ENCODE peak calls at places on chromosomes 16 and 17, in seven cellular contexts. T, X, N, Q, E, O and H are unnamed samples.

GRCh38 chr16:11273721-11274324 is 394 bp upstream of the PRM3 start:
- DNase-seq in T (no peak), X (no peak), N (no peak), Q (no peak), E (no peak), O (no peak), H (no peak)

GRCh38 chr17:36468903-36469635 is 17.4 kb upstream of the ZNHIT3 start:
- DNase-seq in T (no peak), X (no peak), N (no peak), Q (no peak), E (no peak), O (no peak), H (no peak)

GRCh38 chr17:72024457-72024856 is 96.4 kb upstream of the SOX9 start:
- DNase-seq in T (no peak), X (no peak), N (no peak), Q (no peak), E (no peak), O (no peak), H (no peak)

GRCh38 chr17:59329558-59330313 is 1.7 kb upstream of the YPEL2 start:
- DNase-seq in T (peak; percentile 65), X (peak; percentile 68), N (peak; percentile 50), Q (peak; percentile 50), E (peak; percentile 83), O (peak; percentile 66), H (no peak)

GRCh38 chr16:85460252-85460982 is 152.7 kb upstream of the GSE1 start:
- DNase-seq in T (no peak), X (no peak), N (no peak), Q (no peak), E (peak; percentile 77), O (no peak), H (no peak)

GRCh38 chr17:81537343-81537855 is 9.2 kb downstream of the FSCN2 start:
- DNase-seq in T (no peak), X (no peak), N (peak; percentile 37), Q (no peak), E (peak; percentile 66), O (peak; percentile 73), H (no peak)

GRCh38 chr17:75152971-75153853 is 1.1 kb downstream of the JPT1 start:
- DNase-seq in T (no peak), X (peak; percentile 30), N (no peak), Q (peak; percentile 24), E (peak; percentile 38), O (no peak), H (no peak)

GRCh38 chr17:82679586-82680465 is 18.7 kb downstream of the RAB40B start:
- DNase-seq in T (no peak), X (peak; percentile 13), N (no peak), Q (no peak), E (no peak), O (peak; percentile 66), H (no peak)

GRCh38 chr17:82338858-82339633 is 5.5 kb upstream of the SECTM1 start:
- DNase-seq in T (no peak), X (no peak), N (no peak), Q (peak; percentile 63), E (no peak), O (peak; percentile 55), H (no peak)

GRCh38 chr16:68636064-68636551 is 9.0 kb upstream of the CDH3 start:
- DNase-seq in T (no peak), X (no peak), N (no peak), Q (peak; percentile 46), E (no peak), O (peak; percentile 53), H (no peak)

GRCh38 chr16:56861092-56861610 is 3.9 kb upstream of the SLC12A3 start:
- DNase-seq in T (no peak), X (no peak), N (no peak), Q (no peak), E (peak; percentile 24), O (no peak), H (no peak)

DNA sequence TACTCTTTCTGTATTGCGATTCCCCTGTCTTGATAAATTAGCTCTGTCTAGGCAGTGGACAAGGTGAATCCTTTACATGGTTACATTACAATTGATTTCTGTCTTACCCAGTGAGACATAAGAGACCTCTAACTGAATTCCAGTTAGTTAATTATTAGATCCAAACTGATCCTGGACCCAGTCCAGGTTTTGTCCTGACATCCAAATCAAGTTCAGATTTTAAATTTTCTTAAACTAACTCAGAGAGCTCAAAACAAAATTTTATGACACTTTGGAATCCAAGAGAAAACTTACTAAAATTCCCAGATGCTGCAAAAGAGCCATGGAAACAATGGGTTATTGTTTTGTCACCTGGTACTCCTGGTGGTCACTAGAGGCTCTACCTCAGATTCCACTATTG is 2166.6 kb downstream of the TP53TG3F start:
- DNase-seq in T (no peak), X (no peak), N (no peak), Q (no peak), E (no peak), O (no peak), H (no peak)
- H3K9me3 ChIP-seq in T (peaks cover 4% of the 10 kb centered on the region), X (no peaks in the 10 kb centered on the region), N (peaks cover 6% of the 10 kb centered on the region), Q (peaks cover 3% of the 10 kb centered on the region), E (no peaks in the 10 kb centered on the region), O (no peaks in the 10 kb centered on the region), H (no peaks in the 10 kb centered on the region)

DNA sequence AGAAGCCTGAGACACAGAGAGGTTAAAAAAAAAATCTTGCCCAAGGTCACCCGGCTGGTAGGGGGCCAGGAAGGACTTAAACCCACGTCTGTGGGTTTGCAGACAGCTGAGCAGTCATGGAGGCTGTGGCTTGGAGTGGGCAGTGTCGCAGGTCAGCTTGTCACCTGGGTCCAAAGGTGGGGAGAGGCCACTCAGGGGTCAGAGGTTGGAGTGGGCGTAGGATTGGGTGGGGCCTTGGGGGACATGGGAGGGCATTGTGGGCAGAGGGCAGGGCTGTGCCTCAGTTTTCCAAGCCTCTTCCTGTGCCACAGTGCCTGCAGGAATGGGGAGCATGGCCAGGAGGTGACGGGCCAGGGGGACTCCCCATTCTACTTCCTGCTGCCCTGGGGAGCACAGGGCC is 2.0 kb upstream of the NDRG4 start:
- DNase-seq in T (no peak), X (no peak), N (no peak), Q (no peak), E (no peak), O (no peak), H (no peak)
- H3K27ac ChIP-seq in T (no peak overlapping the region), X (no peak overlapping the region), N (no peak overlapping the region), Q (no peak overlapping the region), E (no peak overlapping the region), O (no peak overlapping the region), H (no peak overlapping the region)

GRCh38 chr16:29850998-29851397 is 12.0 kb downstream of the CDIPT start:
- DNase-seq in T (no peak), X (no peak), N (no peak), Q (no peak), E (no peak), O (no peak), H (no peak)
- H3K9me3 ChIP-seq in T (no peaks in the 10 kb centered on the region), X (no peaks in the 10 kb centered on the region), N (no peaks in the 10 kb centered on the region), Q (no peaks in the 10 kb centered on the region), E (no peaks in the 10 kb centered on the region), O (no peaks in the 10 kb centered on the region), H (no peaks in the 10 kb centered on the region)

DNA sequence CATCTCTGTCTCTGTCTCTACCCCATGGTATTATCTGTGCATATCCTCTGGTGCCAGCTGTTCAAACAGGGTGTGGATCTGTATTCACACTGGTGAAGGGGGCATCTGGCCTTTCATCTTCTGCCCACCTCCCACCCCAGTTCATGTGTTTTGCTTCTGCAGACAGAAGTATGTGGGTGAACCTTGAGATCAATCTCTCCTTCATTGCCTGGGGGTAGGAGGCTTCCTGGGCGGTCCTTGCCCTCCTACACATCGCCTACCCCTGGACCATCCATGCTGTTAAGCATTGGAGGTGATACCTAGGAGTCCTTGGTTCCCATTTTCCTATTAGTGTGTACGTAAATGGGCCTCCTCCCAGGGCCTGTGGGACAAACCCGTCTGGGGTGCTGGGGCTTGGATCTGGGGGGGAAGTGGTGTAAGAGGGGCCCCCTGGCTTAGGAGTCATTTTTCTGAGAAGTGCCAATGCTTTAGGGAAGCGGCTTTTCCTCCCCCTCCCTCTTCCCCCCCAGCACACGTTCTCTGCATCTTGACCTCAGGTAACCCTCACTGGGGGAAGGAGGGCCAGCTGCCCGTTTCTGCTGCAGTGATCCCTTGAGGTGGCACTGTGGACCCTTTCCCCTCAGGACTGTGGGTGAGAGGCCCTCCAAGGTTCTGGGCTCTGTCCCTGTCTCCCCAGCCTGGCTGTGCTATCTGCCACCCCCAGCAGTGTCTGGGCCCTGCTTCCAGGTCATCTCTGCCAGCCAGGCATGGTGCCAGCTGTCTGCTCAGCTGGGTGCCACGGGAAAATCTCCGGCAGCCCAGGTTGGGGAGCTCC is 21.2 kb downstream of the RARA start:
- DNase-seq in T (no peak), X (peak; percentile 89), N (no peak), Q (no peak), E (no peak), O (peak; percentile 76), H (no peak)
- H3K27ac ChIP-seq in T (peak overlapping the region; percentile 54), X (no peak overlapping the region), N (peak overlapping the region; percentile 60), Q (peak overlapping the region; percentile 34), E (peak overlapping the region; percentile 75), O (peak overlapping the region; percentile 96), H (peak overlapping the region; percentile 81)

GRCh38 chr16:74811911-74812310 is 37.3 kb upstream of the FA2H start:
- DNase-seq in T (no peak), X (no peak), N (no peak), Q (no peak), E (no peak), O (no peak), H (no peak)

DNA sequence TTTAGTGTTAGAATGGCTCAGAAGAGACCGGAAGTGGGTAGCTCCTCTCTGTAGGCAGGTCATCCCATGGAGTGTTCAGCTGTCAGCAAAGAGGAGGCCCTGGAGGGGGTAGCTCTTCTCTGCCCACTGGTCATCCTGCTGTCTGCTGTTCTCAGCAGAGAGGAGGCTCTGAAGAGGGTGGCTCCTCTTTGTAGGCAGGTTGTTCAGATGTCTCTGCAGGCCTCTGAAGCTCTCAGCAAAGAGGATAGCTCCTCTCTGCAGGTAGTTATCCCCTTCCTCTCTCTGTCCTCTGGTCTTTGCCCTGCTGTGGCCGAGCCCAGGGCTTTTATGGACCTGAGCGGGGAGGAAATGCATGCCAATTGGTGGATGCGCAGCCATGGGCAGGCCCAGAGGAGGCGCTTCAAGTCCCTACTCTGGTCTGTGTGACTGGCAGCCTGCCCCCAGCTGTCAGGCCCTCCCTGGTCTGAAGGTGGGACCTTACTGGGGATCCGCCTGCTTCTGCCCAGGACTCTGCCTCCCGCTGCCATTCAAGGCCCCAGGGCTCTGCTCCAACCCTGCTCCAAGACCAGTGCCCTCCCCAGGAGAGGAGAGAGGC is 32.5 kb upstream of the FA2H start:
- DNase-seq in T (no peak), X (no peak), N (no peak), Q (no peak), E (no peak), O (no peak), H (no peak)
- H3K9me3 ChIP-seq in T (no peaks in the 10 kb centered on the region), X (no peaks in the 10 kb centered on the region), N (no peaks in the 10 kb centered on the region), Q (no peaks in the 10 kb centered on the region), E (peaks cover 3% of the 10 kb centered on the region), O (no peaks in the 10 kb centered on the region), H (no peaks in the 10 kb centered on the region)

GRCh38 chr16:87706278-87707000 is 59.3 kb downstream of the KLHDC4 start:
- DNase-seq in T (no peak), X (no peak), N (no peak), Q (no peak), E (no peak), O (no peak), H (no peak)

GRCh38 chr16:87703835-87704375 is 61.9 kb downstream of the KLHDC4 start:
- DNase-seq in T (no peak), X (no peak), N (no peak), Q (no peak), E (no peak), O (no peak), H (no peak)

GRCh38 chr16:87705780-87706277 is 60.0 kb downstream of the KLHDC4 start:
- DNase-seq in T (no peak), X (no peak), N (no peak), Q (no peak), E (no peak), O (peak; percentile 37), H (no peak)

GRCh38 chr16:87703071-87703470 is 62.7 kb downstream of the KLHDC4 start:
- DNase-seq in T (no peak), X (no peak), N (no peak), Q (no peak), E (no peak), O (no peak), H (no peak)

GRCh38 chr16:87704754-87705353 is 60.9 kb downstream of the KLHDC4 start:
- DNase-seq in T (no peak), X (no peak), N (no peak), Q (no peak), E (no peak), O (no peak), H (no peak)
- H3K27ac ChIP-seq in T (no peak overlapping the region), X (no peak overlapping the region), N (no peak overlapping the region), Q (no peak overlapping the region), E (no peak overlapping the region), O (no peak overlapping the region), H (no peak overlapping the region)